ENCODE peak calls at places on chromosomes 12 and 14, in eight cellular contexts. T is upper lobe of right lung, L is cardiac muscle cell, N is K562, R is body of pancreas, U is stomach, S is lower leg skin, O is GM23338. A is an unnamed sample.

GRCh38 chr14:22850944-22851790 is 14.8 kb downstream of the MMP14 start:
- DNase-seq in N (no peak), U (peak), L (no peak), T (peak), S (peak), R (peak), O (no peak), A (peak)

GRCh38 chr14:33062881-33063280 is 124.2 kb downstream of the NPAS3 start:
- DNase-seq in S (no peak), U (no peak), T (no peak), N (no peak), R (no peak), O (no peak), L (no peak), A (peak)

GRCh38 chr14:59900536-59900935 is 19.4 kb upstream of the LRRC9 start:
- DNase-seq in N (peak), L (no peak), T (no peak), O (no peak), U (no peak), S (no peak), R (no peak), A (no peak)

GRCh38 chr12:117282490-117282889 is 78.9 kb downstream of the NOS1 start:
- DNase-seq in O (no peak), N (no peak), R (no peak), L (no peak), S (no peak), T (no peak), U (no peak), A (no peak)

GRCh38 chr14:65255583-65256443 is 153.5 kb upstream of the MAX start:
- DNase-seq in L (peak), T (peak), R (peak), S (peak), U (peak), N (no peak), O (peak), A (no peak)

GRCh38 chr12:112939761-112940357 is 1.6 kb downstream of the OAS3 start:
- DNase-seq in R (no peak), O (no peak), N (no peak), L (no peak), T (no peak), S (no peak), U (no peak), A (no peak)

GRCh38 chr12:94815958-94816357 is 165.6 kb upstream of the TMCC3 start:
- DNase-seq in L (no peak), U (no peak), R (no peak), N (no peak), S (no peak), O (peak), T (no peak), A (no peak)

GRCh38 chr12:10140001-10140400 is 10.0 kb upstream of the CLEC7A start:
- DNase-seq in L (peak), U (no peak), N (peak), O (peak), S (no peak), R (no peak), T (no peak), A (peak)

GRCh38 chr12:32906407-32907165 is 10.0 kb upstream of the PKP2 start:
- DNase-seq in S (no peak), R (no peak), U (peak), T (no peak), L (no peak), O (no peak), N (no peak), A (no peak)

GRCh38 chr12:68557011-68557715 is 53.5 kb upstream of the RAP1B start:
- DNase-seq in R (no peak), O (no peak), U (no peak), T (no peak), L (no peak), S (no peak), N (peak), A (peak)

GRCh38 chr14:30573203-30573814 is 14.4 kb downstream of the G2E3 start:
- DNase-seq in R (no peak), O (no peak), L (no peak), S (no peak), T (no peak), U (no peak), N (no peak), A (peak)

GRCh38 chr12:113955109-113955970 is 10.8 kb downstream of the RBM19 start:
- DNase-seq in U (peak), O (peak), T (no peak), N (peak), R (peak), S (no peak), L (peak), A (no peak)
- TF ChIP-seq CTCF in U (no peak), O (peak), T (peak), N (peak), R (no peak), S (no peak), L (peak), A (peak)

GRCh38 chr12:57609091-57609780 is 2.0 kb upstream of the ARHGEF25 start:
- DNase-seq in T (no peak), U (no peak), S (no peak), O (peak), L (no peak), N (peak), R (no peak), A (no peak)
- H3K4me3 ChIP-seq in T (peak), U (peak), S (no peak), O (peak), L (no peak), N (no peak), R (no peak), A (no peak)

GRCh38 chr14:52553671-52554575 is 1.3 kb downstream of the GPR137C start:
- DNase-seq in O (peak), U (peak), S (peak), T (peak), R (peak), N (peak), L (peak), A (peak)
- TF ChIP-seq CTCF in O (no peak), U (no peak), S (no peak), T (no peak), R (no peak), N (no peak), L (no peak), A (no peak)

GRCh38 chr12:51413791-51414190 is 10.8 kb upstream of the SLC4A8 start:
- DNase-seq in O (no peak), L (no peak), T (no peak), U (no peak), N (no peak), R (no peak), S (no peak), A (no peak)
- H3K4me3 ChIP-seq in O (no peak), L (no peak), T (no peak), U (no peak), N (no peak), R (no peak), S (no peak), A (no peak)